ENCODE peak calls at places on chromosome 5, in eight cellular contexts. A, J, F, B, X, Q, N and C are unnamed samples.

GRCh38 chr5:67319935-67320725 is 123.5 kb upstream of the CD180 start:
- DNase-seq in F (no peak), Q (no peak), N (no peak), A (peak; percentile 68), X (peak; percentile 18), J (peak; percentile 26), B (no peak), C (no peak)

GRCh38 chr5:83590966-83591365 is 119.4 kb downstream of the VCAN start:
- DNase-seq in B (no peak), F (no peak), X (no peak), N (no peak), J (no peak), A (no peak), Q (no peak), C (no peak)

GRCh38 chr5:150343994-150344393 is 13.5 kb upstream of the TCOF1 start:
- DNase-seq in N (no peak), F (no peak), J (no peak), A (no peak), B (no peak), Q (no peak), X (no peak), C (no peak)

GRCh38 chr5:168987540-168988300 is 313.2 kb downstream of the SLIT3 start:
- DNase-seq in J (peak; percentile 79), A (peak; percentile 75), X (peak; percentile 78), N (peak; percentile 75), B (peak; percentile 67), F (peak; percentile 80), Q (peak; percentile 84), C (no peak)

GRCh38 chr5:91024727-91025126 is 358.4 kb downstream of the ARRDC3 start:
- DNase-seq in B (no peak), F (no peak), J (no peak), X (no peak), N (no peak), A (no peak), Q (no peak), C (no peak)

GRCh38 chr5:93654676-93655075 is 71.7 kb downstream of the NR2F1 start:
- DNase-seq in N (no peak), F (no peak), Q (no peak), X (peak; percentile 34), B (no peak), J (peak; percentile 51), A (peak; percentile 6), C (no peak)

GRCh38 chr5:68353624-68354023 is 138.1 kb downstream of the PIK3R1 start:
- DNase-seq in B (no peak), F (no peak), A (no peak), X (peak; percentile 47), Q (no peak), J (peak; percentile 62), N (no peak), C (no peak)

GRCh38 chr5:89428624-89429023 is 545.6 kb upstream of the MEF2C start:
- DNase-seq in N (no peak), J (no peak), X (no peak), B (no peak), Q (no peak), F (no peak), A (peak; percentile 14), C (no peak)

GRCh38 chr5:74578356-74579044 is 62.0 kb downstream of the ENC1 start:
- DNase-seq in J (no peak), B (no peak), X (no peak), F (no peak), N (no peak), Q (no peak), A (no peak), C (no peak)

GRCh38 chr5:112684737-112685136 is 52.9 kb upstream of the APC start:
- DNase-seq in J (peak; percentile 8), B (peak; percentile 44), F (no peak), Q (no peak), N (no peak), X (peak; percentile 67), A (no peak), C (no peak)

GRCh38 chr5:82459626-82460025 is 181.5 kb upstream of the RPS23 start:
- DNase-seq in N (no peak), B (no peak), J (no peak), X (no peak), A (no peak), F (no peak), Q (no peak), C (no peak)

GRCh38 chr5:78597068-78597857 is 51.3 kb downstream of the LHFPL2 start:
- DNase-seq in F (no peak), N (no peak), A (peak; percentile 77), B (no peak), Q (no peak), X (peak; percentile 96), J (peak; percentile 76), C (no peak)

GRCh38 chr5:15785636-15786035 is 285.7 kb downstream of the FBXL7 start:
- DNase-seq in J (no peak), X (no peak), Q (no peak), B (no peak), F (no peak), N (no peak), A (no peak), C (no peak)

GRCh38 chr5:175681045-175681974 is 23.4 kb downstream of the HRH2 start:
- DNase-seq in A (no peak), X (no peak), Q (no peak), F (no peak), N (no peak), B (no peak), J (no peak), C (no peak)

GRCh38 chr5:97425511-97425910 is 242.5 kb upstream of the RIOK2 start:
- DNase-seq in A (peak; percentile 30), Q (no peak), N (peak; percentile 28), B (no peak), F (no peak), X (peak; percentile 43), J (peak; percentile 43), C (no peak)

GRCh38 chr5:82396871-82397514 is 118.8 kb upstream of the RPS23 start:
- DNase-seq in B (peak; percentile 84), Q (no peak), A (peak; percentile 95), X (peak; percentile 100), N (no peak), J (peak; percentile 100), F (peak; percentile 31), C (no peak)

GRCh38 chr5:76084496-76085285 is 1.5 kb downstream of the SV2C start:
- DNase-seq in J (no peak), F (no peak), Q (peak; percentile 71), A (no peak), X (peak; percentile 2), N (no peak), B (no peak), C (peak; percentile 56)

GRCh38 chr5:111135946-111136345 is 43.8 kb downstream of the WDR36 start:
- DNase-seq in A (peak; percentile 82), F (no peak), J (no peak), Q (no peak), B (no peak), N (no peak), X (peak; percentile 81), C (no peak)

GRCh38 chr5:79133121-79133656 is 21.6 kb downstream of the BHMT start:
- DNase-seq in A (peak; percentile 55), Q (no peak), J (peak; percentile 74), B (no peak), N (no peak), F (no peak), X (peak; percentile 76), C (no peak)

GRCh38 chr5:36950586-36951457 is 74.3 kb downstream of the NIPBL start:
- DNase-seq in B (no peak), N (no peak), Q (no peak), X (peak; percentile 73), J (peak; percentile 66), F (no peak), A (peak; percentile 47), C (no peak)

GRCh38 chr5:117094114-117094815 is 519.6 kb upstream of the SEMA6A start:
- DNase-seq in X (no peak), N (no peak), B (no peak), J (no peak), A (no peak), F (no peak), Q (no peak), C (no peak)

DNA sequence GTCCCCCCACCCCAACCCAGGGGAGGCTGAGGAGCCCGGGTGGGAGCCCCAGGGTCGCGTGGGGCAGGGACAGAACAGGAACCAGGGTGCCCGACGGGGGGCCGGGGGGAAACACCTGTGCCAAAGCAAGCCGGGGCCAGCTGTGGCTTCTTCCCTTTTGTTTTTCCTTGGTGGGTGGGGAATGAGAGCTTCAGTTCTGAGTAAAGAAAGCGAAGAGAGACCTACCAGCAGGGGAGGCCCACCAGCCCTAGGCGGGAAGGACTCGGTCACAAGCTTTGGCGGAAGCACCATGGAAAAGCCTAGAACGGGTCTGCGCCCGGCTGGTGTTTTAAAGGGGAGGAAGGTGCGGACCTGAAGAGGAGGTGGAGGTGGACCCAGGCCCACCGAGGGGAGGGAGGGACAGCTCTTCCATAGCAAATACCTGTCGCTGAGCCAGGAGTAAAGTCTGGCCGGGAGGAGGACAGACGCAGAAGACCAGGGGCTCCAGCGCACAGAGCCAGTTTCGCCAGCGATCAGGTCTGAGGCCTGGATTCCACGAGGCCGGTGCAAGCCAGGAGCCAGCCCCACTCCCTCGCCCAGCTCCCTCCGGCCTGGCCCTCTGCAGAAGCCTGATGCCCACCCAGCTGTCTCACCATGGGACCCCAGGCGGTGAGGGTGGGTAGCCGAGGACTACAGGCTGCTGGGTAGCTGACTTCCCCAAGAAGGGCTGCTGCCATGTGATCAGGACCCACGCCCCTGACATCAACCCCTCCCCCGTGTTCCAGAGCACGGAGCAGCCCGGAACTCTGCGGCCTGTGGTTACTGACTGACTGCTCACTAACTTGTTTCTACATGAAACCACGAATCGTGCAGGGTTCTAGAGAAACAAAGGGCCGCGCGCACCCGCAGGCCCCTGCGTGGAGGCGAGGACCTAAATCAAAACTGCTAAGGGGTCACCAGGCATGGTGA is 849 bp upstream of the MGAT1 start:
- DNase-seq in J (peak; percentile 48), Q (no peak), N (peak; percentile 61), B (peak; percentile 84), X (no peak), F (peak; percentile 62), A (peak; percentile 85), C (no peak)
- TF ChIP-seq CTCF in J (peak; percentile 40), Q (no peak), N (no peak), B (no peak), X (no peak), F (no peak), A (peak; percentile 11), C (no peak)

DNA sequence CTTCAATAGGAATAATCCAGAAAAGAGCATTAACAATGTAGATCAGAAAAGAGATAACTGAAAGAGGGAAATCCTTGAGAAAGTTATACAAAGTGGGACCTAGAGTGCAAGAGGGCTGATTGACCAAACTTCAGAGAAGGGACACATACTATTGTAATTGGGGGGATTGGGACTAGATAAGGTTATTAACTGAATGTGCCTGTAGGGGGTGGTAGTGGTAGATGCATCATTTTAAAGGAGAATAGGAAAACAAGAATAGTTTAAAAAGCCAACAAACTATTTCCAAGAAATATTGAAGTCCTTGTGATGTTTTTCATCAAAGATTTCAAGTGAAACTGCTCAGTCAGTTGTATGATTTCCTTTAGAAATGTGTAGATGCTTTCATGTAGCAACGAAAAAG is 468.5 kb downstream of the TAF11L14 start:
- DNase-seq in F (no peak), X (no peak), A (no peak), Q (no peak), B (no peak), J (no peak), N (no peak), C (no peak)
- TF ChIP-seq CTCF in F (no peak), X (no peak), A (no peak), Q (no peak), B (no peak), J (no peak), N (peak; percentile 32), C (peak; percentile 12)

GRCh38 chr5:1468629-1469527 is 23.6 kb upstream of the SLC6A3 start:
- DNase-seq in A (no peak), F (no peak), N (no peak), B (peak; percentile 18), J (no peak), Q (no peak), X (no peak), C (no peak)
- TF ChIP-seq CTCF in A (no peak), F (no peak), N (no peak), B (no peak), J (no peak), Q (no peak), X (no peak), C (no peak)

GRCh38 chr5:6480133-6481051 is 31.7 kb downstream of the UBE2QL1 start:
- DNase-seq in X (no peak), Q (no peak), B (no peak), N (no peak), A (no peak), J (no peak), F (no peak), C (no peak)
- TF ChIP-seq CTCF in X (no peak), Q (no peak), B (no peak), N (no peak), A (no peak), J (no peak), F (no peak), C (no peak)